ENCODE peak calls at places on chromosomes 16 and 17, in eight cellular contexts. W is adrenal gland, Z is skeletal muscle cell, L is AG04449, P is fibroblast of mammary gland, D is cardiac fibroblast, G is mucosa of descending colon, H is PC-3. A is an unnamed sample.

GRCh38 chr16:21560462-21560861 is 38.9 kb upstream of the METTL9 start:
- DNase-seq in W (no peak), Z (no peak), L (no peak), P (no peak), D (no peak), G (no peak), H (no peak), A (peak)

GRCh38 chr17:76826290-76827138 is 41.7 kb upstream of the MGAT5B start:
- DNase-seq in W (no peak), Z (no peak), L (no peak), P (no peak), D (no peak), G (no peak), H (no peak), A (no peak)

GRCh38 chr16:81239722-81240121 is 1.2 kb downstream of the BCO1 start:
- DNase-seq in W (no peak), Z (no peak), L (no peak), P (no peak), D (no peak), G (no peak), H (no peak), A (no peak)

GRCh38 chr16:69619514-69619913 is 53.7 kb downstream of the NFAT5 start:
- DNase-seq in W (no peak), Z (peak), L (no peak), P (no peak), D (peak), G (no peak), H (no peak), A (no peak)

GRCh38 chr16:578870-579405 is 9.2 kb downstream of the PIGQ start:
- DNase-seq in W (peak), Z (no peak), L (no peak), P (peak), D (peak), G (no peak), H (peak), A (peak)

GRCh38 chr17:40312131-40312731 is 3.3 kb downstream of the RARA start:
- DNase-seq in W (no peak), Z (no peak), L (no peak), P (no peak), D (no peak), G (no peak), H (peak), A (peak)

GRCh38 chr17:50175035-50175788 is 9.4 kb downstream of the SGCA start:
- DNase-seq in W (no peak), Z (no peak), L (no peak), P (peak), D (no peak), G (no peak), H (no peak), A (no peak)

GRCh38 chr16:69286941-69287713 is 24.0 kb upstream of the VPS4A start:
- DNase-seq in W (peak), Z (no peak), L (no peak), P (peak), D (peak), G (no peak), H (peak), A (peak)

GRCh38 chr17:28963212-28963611 is 11.9 kb upstream of the PHF12 start:
- DNase-seq in W (no peak), Z (no peak), L (no peak), P (no peak), D (peak), G (no peak), H (no peak), A (peak)

GRCh38 chr17:64732336-64733006 is 70.4 kb upstream of the SMURF2 start:
- DNase-seq in W (peak), Z (no peak), L (no peak), P (peak), D (peak), G (no peak), H (peak), A (no peak)

GRCh38 chr16:11478431-11479119 is 108.1 kb downstream of the LITAF start:
- DNase-seq in W (no peak), Z (no peak), L (no peak), P (no peak), D (no peak), G (no peak), H (no peak), A (peak)

GRCh38 chr16:2062801-2063200 is 15.0 kb downstream of the TSC2 start:
- DNase-seq in W (no peak), Z (no peak), L (no peak), P (no peak), D (no peak), G (no peak), H (no peak), A (no peak)

GRCh38 chr16:56297684-56298083 is 106.4 kb downstream of the GNAO1 start:
- DNase-seq in W (no peak), Z (no peak), L (no peak), P (no peak), D (no peak), G (no peak), H (no peak), A (no peak)

GRCh38 chr16:85716016-85716679 is 27.4 kb upstream of the GINS2 start:
- DNase-seq in W (no peak), Z (no peak), L (no peak), P (no peak), D (no peak), G (no peak), H (no peak), A (no peak)

GRCh38 chr17:47687748-47688147 is 6.2 kb upstream of the TBKBP1 start:
- DNase-seq in W (peak), Z (no peak), L (no peak), P (peak), D (no peak), G (peak), H (no peak), A (no peak)

GRCh38 chr17:39923230-39923629 is 4.2 kb downstream of the ORMDL3 start:
- DNase-seq in W (no peak), Z (no peak), L (no peak), P (no peak), D (no peak), G (no peak), H (no peak), A (no peak)

GRCh38 chr17:571224-571623 is 143.4 kb downstream of the VPS53 start:
- DNase-seq in W (no peak), Z (no peak), L (no peak), P (no peak), D (no peak), G (no peak), H (no peak), A (no peak)

GRCh38 chr17:32486091-32486700 is 597 bp upstream of the CDK5R1 start:
- DNase-seq in W (peak), Z (no peak), L (no peak), P (peak), D (peak), G (peak), H (peak), A (peak)

GRCh38 chr17:44191941-44192496 is 5.2 kb downstream of the TMUB2 start:
- DNase-seq in W (no peak), Z (no peak), L (no peak), P (no peak), D (no peak), G (no peak), H (peak), A (no peak)

GRCh38 chr17:8151641-8152111 is 528 bp downstream of the PER1 start:
- DNase-seq in W (peak), Z (peak), L (no peak), P (peak), D (peak), G (peak), H (peak), A (peak)

GRCh38 chr17:9105068-9105868 is 84.0 kb downstream of the NTN1 start:
- DNase-seq in W (no peak), Z (no peak), L (no peak), P (no peak), D (no peak), G (no peak), H (no peak), A (no peak)

GRCh38 chr17:53101706-53102105 is 721.0 kb upstream of the KIF2B start:
- DNase-seq in W (no peak), Z (no peak), L (no peak), P (no peak), D (no peak), G (no peak), H (no peak), A (no peak)

GRCh38 chr17:79777166-79777843 is 643 bp upstream of the CBX2 start:
- DNase-seq in W (peak), Z (no peak), L (no peak), P (peak), D (peak), G (no peak), H (peak), A (peak)

GRCh38 chr17:79778504-79779087 is 648 bp downstream of the CBX2 start:
- DNase-seq in W (no peak), Z (no peak), L (no peak), P (no peak), D (no peak), G (no peak), H (peak), A (peak)

GRCh38 chr17:79779661-79780365 is 1.9 kb downstream of the CBX2 start:
- DNase-seq in W (no peak), Z (no peak), L (no peak), P (no peak), D (no peak), G (no peak), H (peak), A (peak)

GRCh38 chr17:79777844-79778503 is at the start of gene CBX2:
- DNase-seq in W (peak), Z (no peak), L (no peak), P (peak), D (peak), G (peak), H (peak), A (peak)

DNA sequence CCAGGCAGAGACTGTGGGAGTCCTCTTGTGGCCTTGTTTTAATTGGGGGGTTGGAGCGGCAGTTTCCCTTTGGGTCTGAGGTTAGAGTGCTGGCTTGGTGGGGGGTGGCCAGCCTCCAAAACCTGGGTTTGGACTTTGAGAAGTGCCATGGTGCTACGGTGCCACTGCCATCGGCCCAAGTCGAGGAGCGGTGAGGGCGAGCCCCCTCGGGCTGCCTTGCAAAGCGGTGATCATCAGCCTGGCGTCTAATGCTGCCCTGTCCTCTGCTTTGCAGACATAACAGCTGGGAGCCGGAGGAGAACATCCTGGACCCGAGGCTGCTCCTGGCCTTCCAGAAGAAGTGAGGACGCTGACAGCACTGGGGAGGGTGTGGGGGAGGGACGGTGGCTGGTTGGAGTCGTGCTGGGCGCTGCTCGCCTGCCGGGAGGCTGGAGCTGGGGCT is 1.2 kb downstream of the CBX2 start:
- DNase-seq in W (no peak), Z (no peak), L (no peak), P (no peak), D (no peak), G (no peak), H (no peak), A (peak)
- H3K4me3 ChIP-seq in W (no peak), Z (peak), L (peak), P (peak), D (peak), G (no peak), H (peak), A (peak)

GRCh38 chr16:23754594-23755483 is at the start of gene CHP2:
- DNase-seq in W (peak), Z (no peak), L (no peak), P (no peak), D (no peak), G (peak), H (no peak), A (peak)
- H3K4me3 ChIP-seq in W (no peak), Z (peak), L (no peak), P (no peak), D (no peak), G (peak), H (no peak), A (peak)

GRCh38 chr17:81094224-81094743 is 59.3 kb downstream of the BAIAP2 start:
- DNase-seq in W (no peak), Z (no peak), L (no peak), P (no peak), D (no peak), G (no peak), H (no peak), A (no peak)
- H3K4me3 ChIP-seq in W (no peak), Z (no peak), L (peak), P (no peak), D (no peak), G (no peak), H (no peak), A (no peak)

DNA sequence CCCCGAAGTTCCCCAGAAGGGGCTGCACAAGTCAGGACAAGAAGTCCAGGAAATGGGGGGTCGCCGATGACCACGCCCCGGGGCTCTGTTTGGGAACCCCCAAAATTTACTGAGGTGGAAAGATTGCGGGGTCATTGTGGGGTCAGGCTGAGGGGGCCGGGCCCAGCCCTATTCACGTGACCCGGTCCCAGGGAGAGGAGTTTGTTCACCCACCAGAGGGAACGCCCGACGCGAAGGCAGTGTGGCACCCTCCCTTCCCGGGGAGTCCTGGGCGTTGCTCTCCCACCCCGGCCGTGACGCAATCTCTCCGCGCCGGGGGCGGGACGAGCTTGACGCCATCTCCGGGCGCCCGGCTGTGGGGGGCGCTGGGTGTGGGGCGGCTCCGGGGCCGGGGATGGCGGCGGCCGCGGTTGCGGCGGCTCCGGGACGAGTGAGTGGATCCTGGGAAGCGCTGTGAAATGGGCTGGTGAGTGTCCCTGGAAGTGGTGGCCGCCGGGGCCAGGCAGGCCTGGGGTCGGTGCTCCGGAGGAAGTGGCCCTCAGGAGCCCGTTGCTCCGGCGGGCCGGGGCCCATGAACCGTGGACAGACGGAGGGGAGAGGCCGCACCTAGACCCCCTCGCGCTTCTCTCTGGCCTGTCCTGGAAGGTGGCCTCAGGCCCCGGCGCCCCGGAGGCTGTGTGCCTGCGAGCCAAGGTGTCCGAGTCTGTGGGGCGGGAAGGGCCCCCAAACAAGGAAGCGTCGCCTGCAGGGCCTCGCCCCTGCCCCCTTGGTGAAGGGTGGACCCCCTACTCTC is at the start of gene ATXN1L:
- DNase-seq in W (peak), Z (peak), L (peak), P (peak), D (peak), G (peak), H (peak), A (peak)
- H3K4me3 ChIP-seq in W (peak), Z (peak), L (peak), P (peak), D (peak), G (peak), H (peak), A (peak)

DNA sequence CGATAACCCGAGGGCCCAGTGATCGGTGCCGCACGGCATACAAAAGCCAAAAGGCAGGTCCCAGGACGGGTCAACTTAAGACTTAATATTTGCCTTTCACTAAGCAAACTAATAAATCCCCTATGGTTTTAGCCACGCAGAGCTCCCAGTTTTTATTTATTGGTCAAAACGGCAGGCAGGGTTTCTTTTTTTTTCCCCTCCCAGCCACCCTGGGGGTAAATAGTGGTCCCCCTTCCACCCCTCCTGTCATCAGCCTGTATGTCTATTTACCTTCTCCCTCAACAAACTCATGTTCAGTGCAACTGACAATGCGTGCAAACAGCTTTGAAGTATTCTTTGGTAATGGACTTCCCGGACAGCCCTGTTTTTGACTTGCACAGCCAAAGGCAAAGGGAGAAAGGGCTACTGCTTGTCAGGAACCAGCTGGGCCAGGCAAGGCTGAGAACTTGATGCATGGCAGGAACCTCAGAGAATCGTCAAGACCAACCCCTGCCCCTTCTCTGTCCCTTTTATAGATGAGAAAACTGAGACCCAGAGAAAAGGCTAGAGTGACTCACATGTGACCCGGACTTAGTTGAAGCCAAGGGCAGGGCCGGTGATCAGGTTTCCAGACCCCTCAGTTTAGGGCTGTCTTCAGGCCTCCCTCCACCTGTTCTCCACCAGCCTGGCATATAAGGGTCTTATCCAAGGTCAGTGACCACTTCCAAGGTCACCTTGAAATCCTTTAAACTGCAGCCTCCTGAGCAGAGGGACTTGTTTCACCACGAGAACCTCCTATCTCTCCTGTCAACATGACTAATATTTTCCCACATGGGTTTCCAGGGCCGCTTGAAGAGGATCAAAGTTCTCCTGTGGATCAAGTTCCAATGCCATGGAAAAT is 279.0 kb downstream of the SOX9 start:
- DNase-seq in W (no peak), Z (no peak), L (no peak), P (no peak), D (no peak), G (no peak), H (peak), A (no peak)
- H3K4me3 ChIP-seq in W (no peak), Z (no peak), L (no peak), P (no peak), D (no peak), G (no peak), H (peak), A (no peak)

GRCh38 chr17:10842658-10843057 is 4.8 kb upstream of the PIRT start:
- DNase-seq in W (peak), Z (no peak), L (no peak), P (no peak), D (no peak), G (no peak), H (no peak), A (no peak)

GRCh38 chr17:10845388-10845751 is 7.5 kb upstream of the PIRT start:
- DNase-seq in W (no peak), Z (no peak), L (no peak), P (no peak), D (no peak), G (no peak), H (no peak), A (no peak)

GRCh38 chr17:10843806-10844205 is 5.9 kb upstream of the PIRT start:
- DNase-seq in W (no peak), Z (no peak), L (no peak), P (no peak), D (peak), G (no peak), H (no peak), A (no peak)

DNA sequence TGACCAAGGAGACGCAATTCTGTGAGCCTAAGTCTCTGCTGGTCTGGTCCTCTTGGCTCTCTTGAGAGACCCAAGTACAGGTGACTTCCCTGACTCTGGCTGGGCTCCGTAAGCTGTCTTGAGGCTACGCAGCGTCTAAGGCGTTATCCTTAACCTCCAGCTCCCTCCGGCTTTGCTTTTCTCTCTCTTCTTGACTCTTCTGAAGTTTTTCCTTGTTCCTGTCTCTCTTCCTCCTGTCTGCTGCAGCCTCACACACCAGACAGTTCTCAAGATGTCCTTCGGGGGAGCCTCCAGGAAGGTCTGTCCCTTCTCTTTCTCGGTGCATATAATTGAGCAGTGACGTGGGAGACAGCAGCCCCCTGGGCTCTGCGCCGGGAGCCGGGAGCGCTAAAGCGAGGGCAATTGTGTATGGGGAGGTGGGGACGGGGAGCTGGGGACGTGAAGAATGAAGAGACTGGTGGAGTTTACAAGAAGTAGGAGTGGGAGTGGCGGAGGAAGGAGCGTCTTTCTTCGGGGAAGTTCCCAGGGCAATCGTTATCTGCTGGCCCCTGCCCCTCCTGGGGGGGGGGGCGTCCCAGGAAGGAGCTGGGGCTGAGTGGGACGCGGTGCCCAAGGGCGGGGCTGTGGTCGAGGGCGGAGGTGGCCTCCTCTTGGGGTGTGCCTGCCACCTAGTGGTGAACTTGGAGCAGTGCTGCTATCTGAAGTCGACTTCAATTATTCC is 6.9 kb upstream of the PIRT start:
- DNase-seq in W (peak), Z (peak), L (peak), P (peak), D (peak), G (peak), H (peak), A (peak)
- H3K4me3 ChIP-seq in W (no peak), Z (peak), L (peak), P (peak), D (peak), G (no peak), H (peak), A (peak)